ENCODE peak calls at places on chromosomes 12 and 14, in five cellular contexts. I is RWPE2, S is neural progenitor cell, C is A549, M is tibial nerve. U is an unnamed sample. For H3K9me3, the result is how much of the 10 kb centered on the place peaks cover.

GRCh38 chr12:102769323-102769916 is 147.6 kb downstream of the PAH start:
- DNase-seq in I (no peak), S (peak), C (peak), M (peak), U (no peak)

GRCh38 chr12:96425321-96425720 is 25.1 kb upstream of the CDK17 start:
- DNase-seq in I (no peak), S (no peak), C (no peak), M (no peak), U (no peak)

GRCh38 chr12:121443193-121443829 is 43.4 kb downstream of the RNF34 start:
- DNase-seq in I (peak), S (peak), C (peak), M (peak), U (peak)

GRCh38 chr12:51593539-51593938 is 2.5 kb downstream of the SCN8A start:
- DNase-seq in I (no peak), S (peak), C (no peak), M (no peak), U (no peak)

GRCh38 chr14:104893435-104894207 is 28.6 kb downstream of the CEP170B start:
- DNase-seq in I (peak), S (no peak), C (no peak), M (no peak), U (no peak)

GRCh38 chr12:89882051-89882450 is 173.4 kb upstream of the ATP2B1 start:
- DNase-seq in I (no peak), S (peak), C (no peak), M (no peak), U (no peak)

GRCh38 chr14:99779751-99780150 is 13.5 kb upstream of the EML1 start:
- DNase-seq in I (no peak), S (no peak), C (peak), M (no peak), U (no peak)

GRCh38 chr12:4444031-4444430 is 1.6 kb downstream of the FGF6 start:
- DNase-seq in I (no peak), S (no peak), C (no peak), M (no peak), U (no peak)

GRCh38 chr12:50541139-50541538 is 36.4 kb downstream of the DIP2B start:
- DNase-seq in I (no peak), S (no peak), C (no peak), M (no peak), U (no peak)

GRCh38 chr14:75832621-75833297 is 149.0 kb downstream of the TGFB3 start:
- DNase-seq in I (no peak), S (no peak), C (no peak), M (no peak), U (no peak)

GRCh38 chr12:70052476-70052875 is 190.8 kb upstream of the CNOT2 start:
- DNase-seq in I (no peak), S (no peak), C (no peak), M (no peak), U (no peak)

GRCh38 chr12:117832459-117833457 is 136.0 kb downstream of the KSR2 start:
- DNase-seq in I (no peak), S (no peak), C (peak), M (no peak), U (no peak)

GRCh38 chr12:50568338-50569155 is 63.8 kb downstream of the DIP2B start:
- DNase-seq in I (no peak), S (no peak), C (no peak), M (no peak), U (no peak)

GRCh38 chr12:94204647-94205247 is 56.4 kb downstream of the PLXNC1 start:
- DNase-seq in I (no peak), S (no peak), C (no peak), M (no peak), U (no peak)

GRCh38 chr12:109462868-109463692 is 14.0 kb downstream of the KCTD10 start:
- DNase-seq in I (no peak), S (peak), C (peak), M (peak), U (peak)

GRCh38 chr12:64611430-64612286 is 1.4 kb downstream of the RASSF3 start:
- DNase-seq in I (no peak), S (peak), C (no peak), M (no peak), U (no peak)

GRCh38 chr12:127060310-127060847 is 1206.6 kb upstream of the TMEM132C start:
- DNase-seq in I (no peak), S (no peak), C (no peak), M (no peak), U (no peak)

GRCh38 chr14:85125331-85125730 is 404.6 kb upstream of the FLRT2 start:
- DNase-seq in I (no peak), S (no peak), C (no peak), M (no peak), U (no peak)

GRCh38 chr12:66352197-66352596 is 49.9 kb downstream of the HELB start:
- DNase-seq in I (no peak), S (peak), C (peak), M (no peak), U (no peak)

GRCh38 chr14:74563621-74564159 is 48.3 kb downstream of the LTBP2 start:
- DNase-seq in I (no peak), S (no peak), C (no peak), M (no peak), U (no peak)

GRCh38 chr12:116876151-116876869 is 4.9 kb downstream of the HRK start:
- DNase-seq in I (no peak), S (peak), C (no peak), M (no peak), U (no peak)

GRCh38 chr14:87312138-87312537 is 680.8 kb downstream of the GALC start:
- DNase-seq in I (no peak), S (no peak), C (no peak), M (no peak), U (no peak)

GRCh38 chr12:1949771-1950470 is 31.5 kb upstream of the CACNA2D4 start:
- DNase-seq in I (no peak), S (no peak), C (no peak), M (no peak), U (no peak)

GRCh38 chr12:14577344-14577743 is 9.7 kb upstream of the PLBD1 start:
- DNase-seq in I (no peak), S (no peak), C (no peak), M (no peak), U (no peak)

GRCh38 chr14:32022525-32022924 is 54.6 kb upstream of the ARHGAP5 start:
- DNase-seq in I (no peak), S (no peak), C (no peak), M (no peak), U (no peak)

GRCh38 chr14:96351986-96352385 is 11.2 kb downstream of the ATG2B start:
- DNase-seq in I (no peak), S (no peak), C (peak), M (no peak), U (no peak)

GRCh38 chr12:8032242-8033152 is at the start of gene FOXJ2:
- DNase-seq in I (no peak), S (peak), C (peak), M (peak), U (peak)

GRCh38 chr14:40656301-40656700 is 950.4 kb upstream of the LRFN5 start:
- DNase-seq in I (no peak), S (no peak), C (no peak), M (no peak), U (no peak)

GRCh38 chr14:100605706-100606686 is 18.8 kb upstream of the BEGAIN start:
- DNase-seq in I (peak), S (peak), C (no peak), M (no peak), U (no peak)

GRCh38 chr12:44294649-44295048 is 458.8 kb downstream of the TMEM117 start:
- DNase-seq in I (no peak), S (no peak), C (no peak), M (no peak), U (no peak)

GRCh38 chr12:128914908-128915563 is 61.8 kb downstream of the GLT1D1 start:
- DNase-seq in I (no peak), S (no peak), C (no peak), M (no peak), U (no peak)

GRCh38 chr12:32435921-32436710 is 36.8 kb downstream of the FGD4 start:
- DNase-seq in I (no peak), S (no peak), C (peak), M (no peak), U (no peak)

GRCh38 chr14:43031598-43031997 is 1424.9 kb downstream of the LRFN5 start:
- DNase-seq in I (no peak), S (no peak), C (peak), M (no peak), U (no peak)

GRCh38 chr12:74552201-74552600 is 14.6 kb downstream of the ATXN7L3B start:
- DNase-seq in I (no peak), S (no peak), C (no peak), M (no peak), U (no peak)

GRCh38 chr14:34232790-34233189 is 229.2 kb downstream of the SPTSSA start:
- DNase-seq in I (no peak), S (no peak), C (no peak), M (no peak), U (no peak)
- H3K9me3 ChIP-seq in I (under half), S (under half), C (under half), M (under half), U (under half)

DNA sequence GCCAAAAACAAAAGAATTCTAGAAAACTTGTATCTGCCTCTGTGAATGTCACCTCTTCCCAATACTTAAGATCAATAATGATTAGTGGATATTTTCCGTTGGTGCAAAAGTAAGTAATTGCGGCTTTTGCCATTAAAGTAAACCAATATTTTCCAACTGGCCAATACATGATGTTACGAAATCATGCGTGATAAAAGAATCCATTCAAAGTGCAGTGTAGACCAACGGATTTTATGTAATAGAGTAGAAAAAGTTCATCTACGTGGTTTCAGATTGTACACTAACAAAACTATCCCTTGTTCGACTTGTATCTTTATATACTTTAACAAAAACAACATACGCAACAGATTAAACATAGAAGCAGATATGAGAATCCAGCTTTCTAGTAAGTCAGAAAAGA is 626 bp upstream of the ZNF268 start:
- DNase-seq in I (no peak), S (no peak), C (no peak), M (no peak), U (no peak)
- H3K9me3 ChIP-seq in I (under half), S (under half), C (half or more), M (under half), U (under half)

GRCh38 chr14:98382662-98383061 is 889.3 kb downstream of the BCL11B start:
- DNase-seq in I (no peak), S (no peak), C (no peak), M (no peak), U (no peak)
- H3K9me3 ChIP-seq in I (under half), S (under half), C (under half), M (under half), U (under half)

DNA sequence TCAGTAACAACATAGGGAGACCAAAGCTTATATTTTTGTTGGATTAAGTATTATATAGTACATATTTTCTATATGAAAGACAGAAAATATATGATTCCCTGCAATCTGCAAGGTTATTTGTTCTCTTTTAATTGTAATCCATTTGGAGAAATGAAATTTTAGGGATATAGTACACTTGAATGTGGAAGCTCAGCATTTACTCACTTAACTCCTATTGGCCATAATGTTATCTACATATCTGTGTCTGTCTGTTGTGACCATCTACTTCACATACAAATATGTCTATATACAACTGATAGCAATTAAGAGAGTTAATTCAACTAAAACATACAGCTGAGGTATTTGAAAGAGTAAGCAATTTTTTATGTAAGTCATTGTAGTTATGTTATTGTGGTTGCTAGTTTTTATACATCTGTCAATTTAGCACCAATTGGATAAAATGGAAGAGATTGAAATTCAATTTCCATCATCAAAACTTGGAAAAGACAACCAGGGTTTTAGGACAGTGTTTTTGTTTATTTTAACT is 12.9 kb downstream of the FOXG1 start:
- DNase-seq in I (no peak), S (no peak), C (no peak), M (no peak), U (no peak)
- H3K9me3 ChIP-seq in I (under half), S (under half), C (under half), M (under half), U (under half)